ENCODE peak calls at places on chromosome 10, in five cellular contexts. Q is stimulated activated CD4-positive, alpha-beta T cell treated with anti-CD3 and anti-CD28 coated beads, Interleukin-15, amount 100 ng/mL, for 1 hour; F is DMS53; E is CD4-positive, CD25-positive, alpha-beta regulatory T cell; X is astrocyte of the spinal cord. M is an unnamed sample.

GRCh38 chr10:35896011-35896410 is 253.9 kb upstream of the FZD8 start:
- DNase-seq in Q (no peak), F (no peak), E (no peak), X (peak), M (no peak)

GRCh38 chr10:8543361-8544056 is 489.0 kb downstream of the GATA3 start:
- DNase-seq in Q (no peak), F (no peak), E (no peak), X (no peak), M (peak)

GRCh38 chr10:33688506-33688905 is 354.0 kb upstream of the NRP1 start:
- DNase-seq in Q (no peak), F (no peak), E (no peak), X (no peak), M (no peak)

GRCh38 chr10:480928-481551 is 208.4 kb downstream of the DIP2C start:
- DNase-seq in Q (no peak), F (peak), E (no peak), X (no peak), M (no peak)

GRCh38 chr10:13993169-13993568 is 337.6 kb downstream of the FRMD4A start:
- DNase-seq in Q (no peak), F (no peak), E (no peak), X (peak), M (no peak)

GRCh38 chr10:11017575-11018425 is at the start of gene CELF2:
- DNase-seq in Q (peak), F (peak), E (peak), X (no peak), M (peak)

GRCh38 chr10:24251547-24251946 is 42.6 kb downstream of the KIAA1217 start:
- DNase-seq in Q (no peak), F (peak), E (no peak), X (no peak), M (no peak)

GRCh38 chr10:5565671-5566581 is 41.2 kb downstream of the CALML3 start:
- DNase-seq in Q (no peak), F (no peak), E (no peak), X (no peak), M (peak)

GRCh38 chr10:129972145-129972965 is 8.3 kb upstream of the EBF3 start:
- DNase-seq in Q (no peak), F (no peak), E (no peak), X (no peak), M (no peak)

GRCh38 chr10:61732635-61733278 is 70.0 kb downstream of the CABCOCO1 start:
- DNase-seq in Q (no peak), F (no peak), E (no peak), X (no peak), M (no peak)

GRCh38 chr10:119315128-119316001 is 108.0 kb downstream of the GRK5 start:
- DNase-seq in Q (peak), F (peak), E (no peak), X (peak), M (peak)

GRCh38 chr10:96972264-96972663 is 140.2 kb downstream of the LCOR start:
- DNase-seq in Q (no peak), F (no peak), E (no peak), X (no peak), M (no peak)

GRCh38 chr10:15131330-15131729 is 34.2 kb downstream of the RPP38 start:
- DNase-seq in Q (no peak), F (no peak), E (no peak), X (no peak), M (no peak)

GRCh38 chr10:113999520-113999919 is 44.1 kb upstream of the ADRB1 start:
- DNase-seq in Q (no peak), F (no peak), E (no peak), X (no peak), M (peak)

GRCh38 chr10:35343739-35344138 is 7.4 kb downstream of the CCNY start:
- DNase-seq in Q (no peak), F (no peak), E (no peak), X (no peak), M (no peak)

M was measured in transverse colon.